ENCODE peak calls at places on chromosome 3, in four cellular contexts. T is uterus; N is activated CD4-positive, alpha-beta T cell treated with anti-CD3 and anti-CD28 coated beads, Interleukin-2, amount 50 U/mL, for 1 hour; C is stomach. K is an unnamed sample.

GRCh38 chr3:189820365-189820720 is 189.2 kb downstream of the TP63 start:
- DNase-seq in T (no peak), N (no peak), C (no peak), K (no peak)

GRCh38 chr3:29186131-29186599 is 94.7 kb upstream of the RBMS3 start:
- DNase-seq in T (no peak), N (no peak), C (no peak), K (no peak)

GRCh38 chr3:126613481-126614187 is 41.3 kb downstream of the TXNRD3 start:
- DNase-seq in T (no peak), N (no peak), C (no peak), K (no peak)

GRCh38 chr3:63609408-63609807 is 43.1 kb upstream of the SNTN start:
- DNase-seq in T (no peak), N (no peak), C (no peak), K (no peak)

GRCh38 chr3:186929186-186929585 is 1.1 kb upstream of the ST6GAL1 start:
- DNase-seq in T (no peak), N (no peak), C (no peak), K (no peak)

GRCh38 chr3:113054552-113054951 is 63.8 kb downstream of the GTPBP8 start:
- DNase-seq in T (no peak), N (no peak), C (no peak), K (no peak)

GRCh38 chr3:19934098-19934566 is at the start of gene EFHB:
- DNase-seq in T (no peak), N (no peak), C (no peak), K (peak)

GRCh38 chr3:100953103-100953502 is 40.1 kb downstream of the ABI3BP start:
- DNase-seq in T (no peak), N (no peak), C (no peak), K (no peak)

GRCh38 chr3:24365168-24365567 is 129.5 kb downstream of the THRB start:
- DNase-seq in T (peak), N (no peak), C (peak), K (peak)

GRCh38 chr3:16883057-16883725 is 1.6 kb upstream of the PLCL2 start:
- DNase-seq in T (peak), N (no peak), C (no peak), K (no peak)

GRCh38 chr3:46469680-46470357 is 5.1 kb upstream of the LTF start:
- DNase-seq in T (no peak), N (no peak), C (peak), K (no peak)

GRCh38 chr3:130276203-130276803 is 69.2 kb upstream of the COL6A5 start:
- DNase-seq in T (no peak), N (no peak), C (no peak), K (peak)

GRCh38 chr3:58495101-58495500 is 3.2 kb downstream of the KCTD6 start:
- DNase-seq in T (no peak), N (no peak), C (no peak), K (no peak)

GRCh38 chr3:195757371-195757770 is 36.6 kb downstream of the MUC20 start:
- DNase-seq in T (no peak), N (no peak), C (no peak), K (peak)

GRCh38 chr3:168094580-168094876 is 1.2 kb downstream of the GOLIM4 start:
- DNase-seq in T (no peak), N (no peak), C (peak), K (no peak)

GRCh38 chr3:69085543-69086132 is 901 bp downstream of the ARL6IP5 start:
- DNase-seq in T (peak), N (no peak), C (peak), K (peak)

GRCh38 chr3:114758828-114759709 is 388.0 kb downstream of the ZBTB20 start:
- DNase-seq in T (no peak), N (no peak), C (no peak), K (no peak)

GRCh38 chr3:187208159-187208558 is 10.9 kb downstream of the RTP1 start:
- DNase-seq in T (no peak), N (no peak), C (no peak), K (peak)

GRCh38 chr3:70090322-70090913 is 90.9 kb downstream of the SAMMSON start:
- DNase-seq in T (no peak), N (no peak), C (no peak), K (no peak)

GRCh38 chr3:188153498-188153948 is 434 bp upstream of the LPP start:
- DNase-seq in T (peak), N (peak), C (peak), K (peak)

GRCh38 chr3:108513961-108514360 is 3.6 kb upstream of the MYH15 start:
- DNase-seq in T (no peak), N (no peak), C (no peak), K (no peak)

GRCh38 chr3:38397320-38397719 is 50.7 kb downstream of the XYLB start:
- DNase-seq in T (no peak), N (no peak), C (no peak), K (peak)

GRCh38 chr3:123723527-123724168 is 138.8 kb upstream of the HACD2 start:
- DNase-seq in T (peak), N (peak), C (peak), K (peak)

GRCh38 chr3:150248116-150248864 is 159.8 kb upstream of the TSC22D2 start:
- DNase-seq in T (peak), N (no peak), C (no peak), K (no peak)

GRCh38 chr3:185402561-185402960 is 39.6 kb downstream of the MAP3K13 start:
- DNase-seq in T (no peak), N (no peak), C (no peak), K (no peak)

GRCh38 chr3:24048843-24049242 is 103.8 kb downstream of the NR1D2 start:
- DNase-seq in T (no peak), N (no peak), C (no peak), K (no peak)